ENCODE peak calls at places on chromosomes 2 and 18, in four cellular contexts. E is omental fat pad, H is aorta, B is cardiac muscle cell. Y is an unnamed sample.

GRCh38 chr2:176827269-176827668 is 385.3 kb upstream of the HNRNPA3 start:
- DNase-seq in E (no peak), H (no peak), B (no peak), Y (no peak)

GRCh38 chr2:170842785-170843184 is 26.1 kb downstream of the GAD1 start:
- DNase-seq in B (no peak), H (no peak), E (no peak), Y (no peak)

GRCh38 chr2:149617476-149617875 is 29.9 kb upstream of the MMADHC start:
- DNase-seq in E (no peak), H (no peak), B (no peak), Y (no peak)

GRCh38 chr2:220129427-220129826 is 502.0 kb downstream of the SLC4A3 start:
- DNase-seq in H (no peak), B (no peak), E (no peak), Y (no peak)

GRCh38 chr2:14567561-14567960 is 65.0 kb upstream of the LRATD1 start:
- DNase-seq in H (no peak), B (no peak), E (no peak), Y (no peak)

GRCh38 chr2:170813611-170814550 is 2.8 kb upstream of the GAD1 start:
- DNase-seq in E (no peak), H (no peak), B (peak; percentile 87), Y (no peak)

GRCh38 chr18:45119888-45120287 is 439.2 kb downstream of the SETBP1 start:
- DNase-seq in E (no peak), H (no peak), B (no peak), Y (no peak)

GRCh38 chr18:67735506-67735905 is 219.0 kb upstream of the DSEL start:
- DNase-seq in E (no peak), B (no peak), H (no peak), Y (no peak)

GRCh38 chr2:199160677-199161465 is 296.9 kb downstream of the SATB2 start:
- DNase-seq in B (no peak), E (no peak), H (no peak), Y (no peak)

GRCh38 chr2:219475697-219476604 is 22.7 kb upstream of the GMPPA start:
- DNase-seq in E (peak; percentile 60), H (peak; percentile 76), B (peak; percentile 87), Y (peak; percentile 87)

GRCh38 chr2:38892819-38893218 is 3.1 kb downstream of the ARHGEF33 start:
- DNase-seq in B (no peak), H (no peak), E (no peak), Y (no peak)

GRCh38 chr2:17839959-17840358 is 23.7 kb downstream of the MSGN1 start:
- DNase-seq in H (no peak), E (no peak), B (no peak), Y (no peak)

GRCh38 chr18:57806891-57807280 is 3.8 kb upstream of the ATP8B1 start:
- DNase-seq in B (no peak), E (no peak), H (peak; percentile 67), Y (no peak)

GRCh38 chr2:59885536-59885935 is 667.9 kb downstream of the BCL11A start:
- DNase-seq in E (no peak), H (no peak), B (no peak), Y (no peak)